ENCODE peak calls at places on chromosome 3, in ten cellular contexts. One of them, this sample, is unnamed.

GRCh38 chr3:42214565-42215283 is 51.3 kb downstream of the CCK start:
- DNase-seq in NCI-H1092: no peak
- DNase-seq in endothelial cell: no peak
- DNase-seq in hepatocyte: no peak
- DNase-seq in EH: peak
- DNase-seq in OCI-M1: no peak
- DNase-seq in H54: peak
- DNase-seq in iris pigment epithelial cell: peak
- DNase-seq in caudate nucleus: no peak
- DNase-seq in GM06990: no peak
- DNase-seq in this sample: no peak

GRCh38 chr3:23198801-23199200 is 4.3 kb upstream of the UBE2E2 start:
- DNase-seq in NCI-H1092: no peak
- DNase-seq in endothelial cell: no peak
- DNase-seq in hepatocyte: no peak
- DNase-seq in EH: peak
- DNase-seq in OCI-M1: no peak
- DNase-seq in H54: no peak
- DNase-seq in iris pigment epithelial cell: peak
- DNase-seq in caudate nucleus: no peak
- DNase-seq in GM06990: no peak
- DNase-seq in this sample: no peak

GRCh38 chr3:150739877-150740645 is 22.9 kb downstream of the SIAH2 start:
- DNase-seq in NCI-H1092: no peak
- DNase-seq in endothelial cell: no peak
- DNase-seq in hepatocyte: no peak
- DNase-seq in EH: no peak
- DNase-seq in OCI-M1: peak
- DNase-seq in H54: no peak
- DNase-seq in iris pigment epithelial cell: no peak
- DNase-seq in caudate nucleus: no peak
- DNase-seq in GM06990: no peak
- DNase-seq in this sample: no peak

GRCh38 chr3:51942603-51943450 is 664 bp downstream of the PARP3 start:
- DNase-seq in NCI-H1092: no peak
- DNase-seq in endothelial cell: no peak
- DNase-seq in hepatocyte: peak
- DNase-seq in EH: peak
- DNase-seq in OCI-M1: peak
- DNase-seq in H54: peak
- DNase-seq in iris pigment epithelial cell: peak
- DNase-seq in caudate nucleus: no peak
- DNase-seq in GM06990: peak
- DNase-seq in this sample: no peak

GRCh38 chr3:174016186-174016585 is 618.6 kb downstream of the NLGN1 start:
- DNase-seq in NCI-H1092: no peak
- DNase-seq in endothelial cell: no peak
- DNase-seq in hepatocyte: no peak
- DNase-seq in EH: peak
- DNase-seq in OCI-M1: no peak
- DNase-seq in H54: peak
- DNase-seq in iris pigment epithelial cell: peak
- DNase-seq in caudate nucleus: no peak
- DNase-seq in GM06990: no peak
- DNase-seq in this sample: no peak

GRCh38 chr3:43394071-43394501 is 107.7 kb downstream of the SNRK start:
- DNase-seq in NCI-H1092: no peak
- DNase-seq in endothelial cell: peak
- DNase-seq in hepatocyte: no peak
- DNase-seq in EH: peak
- DNase-seq in OCI-M1: peak
- DNase-seq in H54: no peak
- DNase-seq in iris pigment epithelial cell: peak
- DNase-seq in caudate nucleus: no peak
- DNase-seq in GM06990: no peak
- DNase-seq in this sample: no peak

GRCh38 chr3:142897807-142898206 is 8.9 kb upstream of the PCOLCE2 start:
- DNase-seq in NCI-H1092: no peak
- DNase-seq in endothelial cell: no peak
- DNase-seq in hepatocyte: no peak
- DNase-seq in EH: no peak
- DNase-seq in OCI-M1: no peak
- DNase-seq in H54: no peak
- DNase-seq in iris pigment epithelial cell: no peak
- DNase-seq in caudate nucleus: no peak
- DNase-seq in GM06990: no peak
- DNase-seq in this sample: no peak

GRCh38 chr3:111598139-111598538 is 3.0 kb upstream of the ZBED2 start:
- DNase-seq in NCI-H1092: no peak
- DNase-seq in endothelial cell: no peak
- DNase-seq in hepatocyte: no peak
- DNase-seq in EH: no peak
- DNase-seq in OCI-M1: no peak
- DNase-seq in H54: no peak
- DNase-seq in iris pigment epithelial cell: no peak
- DNase-seq in caudate nucleus: no peak
- DNase-seq in GM06990: no peak
- DNase-seq in this sample: no peak

GRCh38 chr3:194832346-194833104 is 146.8 kb downstream of the FAM43A start:
- DNase-seq in NCI-H1092: no peak
- DNase-seq in endothelial cell: no peak
- DNase-seq in hepatocyte: no peak
- DNase-seq in EH: no peak
- DNase-seq in OCI-M1: no peak
- DNase-seq in H54: no peak
- DNase-seq in iris pigment epithelial cell: no peak
- DNase-seq in caudate nucleus: no peak
- DNase-seq in GM06990: no peak
- DNase-seq in this sample: no peak

GRCh38 chr3:158167737-158168469 is 58.0 kb downstream of the RSRC1 start:
- DNase-seq in NCI-H1092: no peak
- DNase-seq in endothelial cell: no peak
- DNase-seq in hepatocyte: peak
- DNase-seq in EH: peak
- DNase-seq in OCI-M1: peak
- DNase-seq in H54: peak
- DNase-seq in iris pigment epithelial cell: peak
- DNase-seq in caudate nucleus: no peak
- DNase-seq in GM06990: no peak
- DNase-seq in this sample: no peak

GRCh38 chr3:18228060-18228459 is 197.1 kb downstream of the SATB1 start:
- DNase-seq in NCI-H1092: no peak
- DNase-seq in endothelial cell: no peak
- DNase-seq in hepatocyte: no peak
- DNase-seq in EH: no peak
- DNase-seq in OCI-M1: no peak
- DNase-seq in H54: no peak
- DNase-seq in iris pigment epithelial cell: no peak
- DNase-seq in caudate nucleus: no peak
- DNase-seq in GM06990: no peak
- DNase-seq in this sample: no peak

GRCh38 chr3:28836199-28836598 is 444.7 kb upstream of the RBMS3 start:
- DNase-seq in NCI-H1092: no peak
- DNase-seq in endothelial cell: no peak
- DNase-seq in hepatocyte: no peak
- DNase-seq in EH: peak
- DNase-seq in OCI-M1: no peak
- DNase-seq in H54: no peak
- DNase-seq in iris pigment epithelial cell: no peak
- DNase-seq in caudate nucleus: no peak
- DNase-seq in GM06990: no peak
- DNase-seq in this sample: no peak

GRCh38 chr3:123371859-123372767 is 76.8 kb downstream of the ADCY5 start:
- DNase-seq in NCI-H1092: no peak
- DNase-seq in endothelial cell: no peak
- DNase-seq in hepatocyte: no peak
- DNase-seq in EH: no peak
- DNase-seq in OCI-M1: no peak
- DNase-seq in H54: no peak
- DNase-seq in iris pigment epithelial cell: no peak
- DNase-seq in caudate nucleus: no peak
- DNase-seq in GM06990: no peak
- DNase-seq in this sample: no peak

GRCh38 chr3:160395297-160395696 is 3.7 kb downstream of the IFT80 start:
- DNase-seq in NCI-H1092: no peak
- DNase-seq in endothelial cell: no peak
- DNase-seq in hepatocyte: no peak
- DNase-seq in EH: peak
- DNase-seq in OCI-M1: peak
- DNase-seq in H54: no peak
- DNase-seq in iris pigment epithelial cell: peak
- DNase-seq in caudate nucleus: no peak
- DNase-seq in GM06990: no peak
- DNase-seq in this sample: no peak

GRCh38 chr3:76024640-76025039 is 239.3 kb upstream of the ZNF717 start:
- DNase-seq in NCI-H1092: no peak
- DNase-seq in endothelial cell: no peak
- DNase-seq in hepatocyte: peak
- DNase-seq in EH: peak
- DNase-seq in OCI-M1: peak
- DNase-seq in H54: no peak
- DNase-seq in iris pigment epithelial cell: peak
- DNase-seq in caudate nucleus: no peak
- DNase-seq in GM06990: no peak
- DNase-seq in this sample: peak

GRCh38 chr3:48428863-48429415 is 947 bp downstream of the PLXNB1 start:
- DNase-seq in NCI-H1092: peak
- DNase-seq in endothelial cell: peak
- DNase-seq in hepatocyte: peak
- DNase-seq in EH: peak
- DNase-seq in OCI-M1: no peak
- DNase-seq in H54: no peak
- DNase-seq in iris pigment epithelial cell: peak
- DNase-seq in caudate nucleus: no peak
- DNase-seq in GM06990: no peak
- DNase-seq in this sample: no peak

GRCh38 chr3:186824430-186825139 is 17.9 kb upstream of the ADIPOQ start:
- DNase-seq in NCI-H1092: no peak
- DNase-seq in endothelial cell: no peak
- DNase-seq in hepatocyte: no peak
- DNase-seq in EH: no peak
- DNase-seq in OCI-M1: no peak
- DNase-seq in H54: no peak
- DNase-seq in iris pigment epithelial cell: no peak
- DNase-seq in caudate nucleus: no peak
- DNase-seq in GM06990: no peak
- DNase-seq in this sample: peak

GRCh38 chr3:131812433-131812832 is 222.4 kb downstream of the CPNE4 start:
- DNase-seq in NCI-H1092: no peak
- DNase-seq in endothelial cell: no peak
- DNase-seq in hepatocyte: no peak
- DNase-seq in EH: peak
- DNase-seq in OCI-M1: no peak
- DNase-seq in H54: no peak
- DNase-seq in iris pigment epithelial cell: no peak
- DNase-seq in caudate nucleus: no peak
- DNase-seq in GM06990: no peak
- DNase-seq in this sample: no peak

GRCh38 chr3:173599673-173600072 is 202.1 kb downstream of the NLGN1 start:
- DNase-seq in NCI-H1092: no peak
- DNase-seq in endothelial cell: no peak
- DNase-seq in hepatocyte: no peak
- DNase-seq in EH: peak
- DNase-seq in OCI-M1: no peak
- DNase-seq in H54: no peak
- DNase-seq in iris pigment epithelial cell: no peak
- DNase-seq in caudate nucleus: no peak
- DNase-seq in GM06990: no peak
- DNase-seq in this sample: no peak

GRCh38 chr3:167913218-167913902 is 177.8 kb downstream of the SERPINI1 start:
- DNase-seq in NCI-H1092: no peak
- DNase-seq in endothelial cell: peak
- DNase-seq in hepatocyte: peak
- DNase-seq in EH: peak
- DNase-seq in OCI-M1: peak
- DNase-seq in H54: peak
- DNase-seq in iris pigment epithelial cell: peak
- DNase-seq in caudate nucleus: no peak
- DNase-seq in GM06990: no peak
- DNase-seq in this sample: peak

GRCh38 chr3:11211531-11212300 is 57.4 kb downstream of the HRH1 start:
- DNase-seq in NCI-H1092: no peak
- DNase-seq in endothelial cell: no peak
- DNase-seq in hepatocyte: no peak
- DNase-seq in EH: peak
- DNase-seq in OCI-M1: no peak
- DNase-seq in H54: no peak
- DNase-seq in iris pigment epithelial cell: peak
- DNase-seq in caudate nucleus: no peak
- DNase-seq in GM06990: no peak
- DNase-seq in this sample: no peak

GRCh38 chr3:186886202-186886820 is 43.8 kb downstream of the ADIPOQ start:
- DNase-seq in NCI-H1092: no peak
- DNase-seq in endothelial cell: no peak
- DNase-seq in hepatocyte: no peak
- DNase-seq in EH: no peak
- DNase-seq in OCI-M1: no peak
- DNase-seq in H54: no peak
- DNase-seq in iris pigment epithelial cell: no peak
- DNase-seq in caudate nucleus: no peak
- DNase-seq in GM06990: no peak
- DNase-seq in this sample: no peak

GRCh38 chr3:72388644-72389043 is 459.6 kb downstream of the SHQ1 start:
- DNase-seq in NCI-H1092: no peak
- DNase-seq in endothelial cell: no peak
- DNase-seq in hepatocyte: no peak
- DNase-seq in EH: no peak
- DNase-seq in OCI-M1: no peak
- DNase-seq in H54: no peak
- DNase-seq in iris pigment epithelial cell: no peak
- DNase-seq in caudate nucleus: no peak
- DNase-seq in GM06990: no peak
- DNase-seq in this sample: no peak

GRCh38 chr3:197371521-197372075 is 73.2 kb upstream of the DLG1 start:
- DNase-seq in NCI-H1092: peak
- DNase-seq in endothelial cell: no peak
- DNase-seq in hepatocyte: no peak
- DNase-seq in EH: no peak
- DNase-seq in OCI-M1: no peak
- DNase-seq in H54: no peak
- DNase-seq in iris pigment epithelial cell: no peak
- DNase-seq in caudate nucleus: no peak
- DNase-seq in GM06990: no peak
- DNase-seq in this sample: no peak

GRCh38 chr3:57738406-57738805 is 17.7 kb upstream of the SLMAP start:
- DNase-seq in NCI-H1092: no peak
- DNase-seq in endothelial cell: no peak
- DNase-seq in hepatocyte: no peak
- DNase-seq in EH: no peak
- DNase-seq in OCI-M1: no peak
- DNase-seq in H54: no peak
- DNase-seq in iris pigment epithelial cell: no peak
- DNase-seq in caudate nucleus: no peak
- DNase-seq in GM06990: no peak
- DNase-seq in this sample: no peak

GRCh38 chr3:190436356-190436755 is 13.3 kb downstream of the TMEM207 start:
- DNase-seq in NCI-H1092: no peak
- DNase-seq in endothelial cell: no peak
- DNase-seq in hepatocyte: no peak
- DNase-seq in EH: no peak
- DNase-seq in OCI-M1: peak
- DNase-seq in H54: no peak
- DNase-seq in iris pigment epithelial cell: no peak
- DNase-seq in caudate nucleus: no peak
- DNase-seq in GM06990: no peak
- DNase-seq in this sample: no peak

GRCh38 chr3:124632566-124633140 is 97.6 kb upstream of the UMPS start:
- DNase-seq in NCI-H1092: no peak
- DNase-seq in endothelial cell: no peak
- DNase-seq in hepatocyte: no peak
- DNase-seq in EH: no peak
- DNase-seq in OCI-M1: no peak
- DNase-seq in H54: no peak
- DNase-seq in iris pigment epithelial cell: no peak
- DNase-seq in caudate nucleus: no peak
- DNase-seq in GM06990: no peak
- DNase-seq in this sample: no peak

GRCh38 chr3:173891272-173892100 is 493.9 kb downstream of the NLGN1 start:
- DNase-seq in NCI-H1092: no peak
- DNase-seq in endothelial cell: no peak
- DNase-seq in hepatocyte: no peak
- DNase-seq in EH: peak
- DNase-seq in OCI-M1: peak
- DNase-seq in H54: no peak
- DNase-seq in iris pigment epithelial cell: no peak
- DNase-seq in caudate nucleus: no peak
- DNase-seq in GM06990: no peak
- DNase-seq in this sample: no peak